ENCODE peak calls at places on chromosomes 13 and 19, in ten cellular contexts. C, U, T, P, K, R, O, D, Q and V are unnamed samples.

GRCh38 chr19:16037424-16038195 is 38.7 kb upstream of the TPM4 start:
- DNase-seq in C (no peak), U (no peak), T (no peak), P (no peak), K (no peak), R (no peak), O (no peak), D (no peak), Q (no peak), V (peak)

GRCh38 chr19:47644743-47645499 is 36.0 kb downstream of the BICRA start:
- DNase-seq in C (peak), U (no peak), T (no peak), P (no peak), K (no peak), R (no peak), O (no peak), D (no peak), Q (no peak), V (no peak)

GRCh38 chr13:20451397-20451796 is 74.3 kb downstream of the CRYL1 start:
- DNase-seq in C (no peak), U (no peak), T (no peak), P (no peak), K (no peak), R (no peak), O (no peak), D (no peak), Q (no peak), V (no peak)

GRCh38 chr13:107185889-107186288 is 618.0 kb upstream of the ARGLU1 start:
- DNase-seq in C (no peak), U (no peak), T (no peak), P (no peak), K (no peak), R (no peak), O (no peak), D (no peak), Q (no peak), V (no peak)

GRCh38 chr13:71863249-71863648 is 3.8 kb downstream of the DACH1 start:
- DNase-seq in C (no peak), U (no peak), T (no peak), P (no peak), K (no peak), R (no peak), O (no peak), D (no peak), Q (no peak), V (no peak)

GRCh38 chr19:50705422-50706019 is 14.1 kb downstream of the SHANK1 start:
- DNase-seq in C (no peak), U (no peak), T (no peak), P (no peak), K (no peak), R (no peak), O (no peak), D (no peak), Q (peak), V (no peak)

GRCh38 chr19:4064551-4065260 is 2.0 kb downstream of the ZBTB7A start:
- DNase-seq in C (peak), U (peak), T (no peak), P (peak), K (peak), R (peak), O (peak), D (peak), Q (no peak), V (peak)

GRCh38 chr19:36115453-36116343 is at the start of gene TBCB:
- DNase-seq in C (no peak), U (peak), T (peak), P (peak), K (no peak), R (peak), O (peak), D (no peak), Q (peak), V (no peak)

GRCh38 chr19:37077615-37077928 is 661 bp upstream of the ZNF420 start:
- DNase-seq in C (no peak), U (no peak), T (no peak), P (no peak), K (no peak), R (no peak), O (no peak), D (no peak), Q (no peak), V (no peak)

GRCh38 chr13:103895835-103896520 is 829.8 kb upstream of the SLC10A2 start:
- DNase-seq in C (no peak), U (no peak), T (no peak), P (no peak), K (no peak), R (no peak), O (no peak), D (no peak), Q (no peak), V (no peak)

GRCh38 chr13:41678320-41678719 is 221.0 kb downstream of the RGCC start:
- DNase-seq in C (no peak), U (no peak), T (no peak), P (no peak), K (no peak), R (no peak), O (no peak), D (no peak), Q (no peak), V (no peak)

GRCh38 chr13:99659234-99659633 is 158.0 kb downstream of the TM9SF2 start:
- DNase-seq in C (no peak), U (no peak), T (no peak), P (no peak), K (no peak), R (no peak), O (no peak), D (no peak), Q (no peak), V (no peak)
- H3K4me3 ChIP-seq in C (no peak), U (no peak), T (no peak), P (no peak), K (no peak), R (no peak), O (no peak), D (no peak), Q (no peak), V (peak)

GRCh38 chr13:98265669-98266551 is 88.8 kb upstream of the RNF113B start:
- DNase-seq in C (no peak), U (no peak), T (no peak), P (no peak), K (peak), R (no peak), O (peak), D (peak), Q (no peak), V (no peak)
- H3K27ac ChIP-seq in C (no peak), U (no peak), T (no peak), P (no peak), K (peak), R (no peak), O (peak), D (peak), Q (no peak), V (no peak)

GRCh38 chr13:99436013-99436412 is 65.3 kb upstream of the TM9SF2 start:
- DNase-seq in C (no peak), U (no peak), T (no peak), P (no peak), K (no peak), R (no peak), O (no peak), D (no peak), Q (no peak), V (no peak)

GRCh38 chr13:99439048-99439447 is 62.2 kb upstream of the TM9SF2 start:
- DNase-seq in C (no peak), U (no peak), T (no peak), P (no peak), K (no peak), R (no peak), O (no peak), D (no peak), Q (no peak), V (no peak)

GRCh38 chr13:99434258-99434788 is 66.9 kb upstream of the TM9SF2 start:
- DNase-seq in C (no peak), U (no peak), T (peak), P (no peak), K (no peak), R (no peak), O (peak), D (no peak), Q (no peak), V (no peak)

GRCh38 chr13:99435116-99435515 is 66.2 kb upstream of the TM9SF2 start:
- DNase-seq in C (no peak), U (no peak), T (no peak), P (no peak), K (no peak), R (no peak), O (no peak), D (no peak), Q (no peak), V (no peak)

GRCh38 chr13:99436686-99437416 is 64.4 kb upstream of the TM9SF2 start:
- DNase-seq in C (peak), U (peak), T (peak), P (peak), K (peak), R (peak), O (peak), D (peak), Q (peak), V (peak)
- H3K4me3 ChIP-seq in C (peak), U (no peak), T (no peak), P (no peak), K (no peak), R (no peak), O (no peak), D (peak), Q (peak), V (peak)

DNA sequence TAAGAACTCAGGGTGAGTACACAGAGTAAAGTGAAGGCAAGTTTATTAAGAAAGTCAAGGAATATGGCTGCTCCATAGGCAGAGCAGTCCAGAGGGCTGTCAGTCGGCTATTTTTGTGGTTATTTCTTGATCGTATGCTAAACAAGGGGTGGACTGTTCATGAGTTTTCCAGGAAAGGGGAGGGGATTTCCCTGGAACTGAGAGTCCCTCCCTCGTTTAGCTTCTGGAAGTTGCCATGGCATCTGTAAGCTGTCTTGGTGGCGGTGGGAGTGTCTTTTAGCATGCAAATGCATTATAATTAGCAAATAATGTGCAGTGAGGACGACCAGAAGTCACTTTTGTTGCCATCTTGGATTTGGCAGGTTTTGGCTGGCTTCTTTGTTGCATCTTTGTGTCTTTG is 5.8 kb upstream of the VSTM1 start:
- DNase-seq in C (no peak), U (no peak), T (no peak), P (no peak), K (no peak), R (no peak), O (no peak), D (no peak), Q (no peak), V (no peak)
- H3K27ac ChIP-seq in C (no peak), U (no peak), T (no peak), P (no peak), K (no peak), R (no peak), O (no peak), D (no peak), Q (no peak), V (no peak)

GRCh38 chr13:78657699-78658629 is 991 bp downstream of the OBI1 start:
- DNase-seq in C (no peak), U (no peak), T (no peak), P (no peak), K (no peak), R (no peak), O (no peak), D (no peak), Q (peak), V (no peak)
- H3K4me3 ChIP-seq in C (peak), U (peak), T (peak), P (peak), K (peak), R (peak), O (peak), D (peak), Q (peak), V (peak)

GRCh38 chr13:100876044-100876403 is 201.4 kb upstream of the TMTC4 start:
- DNase-seq in C (no peak), U (no peak), T (no peak), P (no peak), K (no peak), R (no peak), O (no peak), D (no peak), Q (no peak), V (no peak)
- H3K27ac ChIP-seq in C (no peak), U (no peak), T (no peak), P (no peak), K (no peak), R (no peak), O (no peak), D (no peak), Q (no peak), V (no peak)

GRCh38 chr19:18161691-18162039 is 8.7 kb downstream of the PIK3R2 start:
- DNase-seq in C (no peak), U (no peak), T (no peak), P (no peak), K (no peak), R (no peak), O (no peak), D (no peak), Q (no peak), V (no peak)
- H3K4me3 ChIP-seq in C (peak), U (peak), T (no peak), P (peak), K (no peak), R (no peak), O (peak), D (peak), Q (peak), V (peak)

DNA sequence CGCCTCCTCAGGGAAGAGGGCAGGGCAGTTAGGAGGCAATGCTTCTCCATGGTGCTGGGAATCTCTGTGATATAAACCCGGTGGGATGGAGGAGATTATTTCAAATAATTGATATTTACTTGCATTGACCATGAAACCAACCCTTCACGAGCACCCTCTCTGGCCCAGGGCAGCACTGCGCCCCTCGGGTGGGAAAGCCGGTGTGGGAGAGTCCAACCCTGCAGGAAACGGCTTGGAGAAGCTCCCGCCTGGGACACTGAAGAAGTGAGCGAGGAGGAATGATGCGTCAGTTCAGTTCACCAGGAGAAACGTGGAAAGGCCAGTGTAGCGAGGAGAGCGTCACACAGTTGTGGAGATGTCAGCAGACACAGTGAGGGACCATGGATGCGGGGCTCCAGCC is 99.9 kb downstream of the COL4A2 start:
- DNase-seq in C (no peak), U (no peak), T (no peak), P (no peak), K (no peak), R (no peak), O (no peak), D (no peak), Q (no peak), V (no peak)
- H3K27ac ChIP-seq in C (peak), U (peak), T (no peak), P (peak), K (no peak), R (peak), O (no peak), D (no peak), Q (no peak), V (no peak)